ENCODE peak calls at places on chromosomes 5 and 9, in five cellular contexts. One of them, this sample, is unnamed.

GRCh38 chr5:175572922-175573321 is 84.9 kb upstream of the HRH2 start:
- DNase-seq in adrenal gland: no peak
- DNase-seq in MM.1S: no peak
- DNase-seq in lower lobe of right lung: no peak
- DNase-seq in fibroblast of lung: peak; percentile 81
- DNase-seq in this sample: no peak

GRCh38 chr5:84729326-84729725 is 344.6 kb upstream of the EDIL3 start:
- DNase-seq in adrenal gland: no peak
- DNase-seq in MM.1S: no peak
- DNase-seq in lower lobe of right lung: no peak
- DNase-seq in fibroblast of lung: peak; percentile 82
- DNase-seq in this sample: no peak

GRCh38 chr5:6468104-6468503 is 19.4 kb downstream of the UBE2QL1 start:
- DNase-seq in MM.1S: no peak
- DNase-seq in fibroblast of lung: no peak
- DNase-seq in adrenal gland: no peak
- DNase-seq in lower lobe of right lung: no peak
- DNase-seq in this sample: no peak

GRCh38 chr5:181124526-181124925 is 6.4 kb downstream of the OR2V1 start:
- DNase-seq in adrenal gland: no peak
- DNase-seq in MM.1S: no peak
- DNase-seq in lower lobe of right lung: no peak
- DNase-seq in fibroblast of lung: no peak
- DNase-seq in this sample: no peak

GRCh38 chr5:76601470-76601869 is 21.7 kb downstream of the F2RL2 start:
- DNase-seq in adrenal gland: no peak
- DNase-seq in lower lobe of right lung: no peak
- DNase-seq in MM.1S: peak; percentile 54
- DNase-seq in fibroblast of lung: peak; percentile 66
- DNase-seq in this sample: peak; percentile 35

GRCh38 chr9:73753171-73753570 is 601.5 kb downstream of the ANXA1 start:
- DNase-seq in lower lobe of right lung: no peak
- DNase-seq in fibroblast of lung: peak; percentile 54
- DNase-seq in adrenal gland: no peak
- DNase-seq in MM.1S: no peak
- DNase-seq in this sample: no peak

GRCh38 chr9:87853289-87853688 is 29.4 kb upstream of the SPATA31E1 start:
- DNase-seq in MM.1S: no peak
- DNase-seq in adrenal gland: no peak
- DNase-seq in lower lobe of right lung: no peak
- DNase-seq in fibroblast of lung: no peak
- DNase-seq in this sample: no peak

GRCh38 chr9:82939451-82939850 is 123.5 kb downstream of the RASEF start:
- DNase-seq in MM.1S: no peak
- DNase-seq in lower lobe of right lung: no peak
- DNase-seq in fibroblast of lung: peak; percentile 20
- DNase-seq in adrenal gland: no peak
- DNase-seq in this sample: peak; percentile 57

GRCh38 chr5:77333036-77333435 is 122.6 kb downstream of the PDE8B start:
- DNase-seq in MM.1S: no peak
- DNase-seq in lower lobe of right lung: no peak
- DNase-seq in adrenal gland: no peak
- DNase-seq in fibroblast of lung: no peak
- DNase-seq in this sample: no peak

GRCh38 chr5:145834917-145835838 is at the start of gene PRELID2:
- DNase-seq in lower lobe of right lung: peak; percentile 93
- DNase-seq in fibroblast of lung: peak; percentile 88
- DNase-seq in MM.1S: peak; percentile 94
- DNase-seq in adrenal gland: peak; percentile 96
- DNase-seq in this sample: peak; percentile 93

GRCh38 chr5:150674376-150674821 is 13.3 kb downstream of the MYOZ3 start:
- DNase-seq in lower lobe of right lung: no peak
- DNase-seq in MM.1S: no peak
- DNase-seq in adrenal gland: peak; percentile 45
- DNase-seq in fibroblast of lung: no peak
- DNase-seq in this sample: no peak

GRCh38 chr5:116032094-116032517 is at the start of gene ARL14EPL:
- DNase-seq in fibroblast of lung: peak; percentile 91
- DNase-seq in MM.1S: no peak
- DNase-seq in adrenal gland: peak; percentile 56
- DNase-seq in lower lobe of right lung: peak; percentile 56
- DNase-seq in this sample: peak; percentile 29

GRCh38 chr9:90523953-90524352 is 118.7 kb downstream of the DIRAS2 start:
- DNase-seq in adrenal gland: no peak
- DNase-seq in lower lobe of right lung: no peak
- DNase-seq in MM.1S: no peak
- DNase-seq in fibroblast of lung: no peak
- DNase-seq in this sample: no peak

GRCh38 chr9:23669776-23670175 is 156.3 kb downstream of the ELAVL2 start:
- DNase-seq in adrenal gland: no peak
- DNase-seq in lower lobe of right lung: no peak
- DNase-seq in fibroblast of lung: no peak
- DNase-seq in MM.1S: no peak
- DNase-seq in this sample: no peak

GRCh38 chr5:169027456-169028118 is 273.4 kb downstream of the SLIT3 start:
- DNase-seq in MM.1S: no peak
- DNase-seq in lower lobe of right lung: peak; percentile 53
- DNase-seq in fibroblast of lung: no peak
- DNase-seq in adrenal gland: peak; percentile 77
- DNase-seq in this sample: no peak

GRCh38 chr9:35107337-35108290 is 4.7 kb upstream of the STOML2 start:
- DNase-seq in lower lobe of right lung: no peak
- DNase-seq in MM.1S: no peak
- DNase-seq in adrenal gland: peak; percentile 50
- DNase-seq in fibroblast of lung: no peak
- DNase-seq in this sample: no peak

GRCh38 chr5:177005619-177006264 is 837 bp downstream of the UIMC1 start:
- DNase-seq in adrenal gland: peak; percentile 84
- DNase-seq in MM.1S: peak; percentile 76
- DNase-seq in fibroblast of lung: peak; percentile 70
- DNase-seq in lower lobe of right lung: peak; percentile 86
- DNase-seq in this sample: peak; percentile 72

GRCh38 chr5:31122998-31123950 is 70.2 kb upstream of the CDH6 start:
- DNase-seq in fibroblast of lung: peak; percentile 85
- DNase-seq in adrenal gland: no peak
- DNase-seq in lower lobe of right lung: no peak
- DNase-seq in MM.1S: no peak
- DNase-seq in this sample: no peak

GRCh38 chr9:76438841-76439588 is 20.0 kb upstream of the GCNT1 start:
- DNase-seq in MM.1S: no peak
- DNase-seq in lower lobe of right lung: no peak
- DNase-seq in adrenal gland: no peak
- DNase-seq in fibroblast of lung: peak; percentile 64
- DNase-seq in this sample: no peak

GRCh38 chr5:1831677-1832313 is 30.6 kb downstream of the NDUFS6 start:
- DNase-seq in fibroblast of lung: no peak
- DNase-seq in adrenal gland: no peak
- DNase-seq in MM.1S: no peak
- DNase-seq in lower lobe of right lung: no peak
- DNase-seq in this sample: no peak

GRCh38 chr9:128933731-128934130 is 12.9 kb downstream of the PHYHD1 start:
- DNase-seq in lower lobe of right lung: no peak
- DNase-seq in MM.1S: no peak
- DNase-seq in adrenal gland: no peak
- DNase-seq in fibroblast of lung: no peak
- DNase-seq in this sample: no peak

GRCh38 chr9:86483496-86483895 is 129.3 kb upstream of the TUT7 start:
- DNase-seq in adrenal gland: no peak
- DNase-seq in fibroblast of lung: no peak
- DNase-seq in lower lobe of right lung: no peak
- DNase-seq in MM.1S: no peak
- DNase-seq in this sample: no peak

GRCh38 chr5:57843016-57843402 is 360.4 kb upstream of the ACTBL2 start:
- DNase-seq in lower lobe of right lung: no peak
- DNase-seq in adrenal gland: no peak
- DNase-seq in MM.1S: no peak
- DNase-seq in fibroblast of lung: peak; percentile 52
- DNase-seq in this sample: no peak

GRCh38 chr5:149053027-149053705 is 9.7 kb downstream of the SH3TC2 start:
- DNase-seq in fibroblast of lung: peak; percentile 78
- DNase-seq in MM.1S: no peak
- DNase-seq in adrenal gland: no peak
- DNase-seq in lower lobe of right lung: no peak
- DNase-seq in this sample: no peak

GRCh38 chr9:125525846-125526619 is 181.0 kb downstream of the MAPKAP1 start:
- DNase-seq in adrenal gland: no peak
- DNase-seq in MM.1S: no peak
- DNase-seq in fibroblast of lung: peak; percentile 76
- DNase-seq in lower lobe of right lung: no peak
- DNase-seq in this sample: no peak

GRCh38 chr5:54825005-54825404 is 160.4 kb downstream of the ESM1 start:
- DNase-seq in adrenal gland: no peak
- DNase-seq in fibroblast of lung: peak; percentile 76
- DNase-seq in lower lobe of right lung: no peak
- DNase-seq in MM.1S: no peak
- DNase-seq in this sample: no peak

GRCh38 chr5:119031905-119032304 is 39.0 kb upstream of the DMXL1 start:
- DNase-seq in fibroblast of lung: peak; percentile 17
- DNase-seq in adrenal gland: no peak
- DNase-seq in lower lobe of right lung: no peak
- DNase-seq in MM.1S: no peak
- DNase-seq in this sample: no peak

GRCh38 chr5:71830626-71831539 is 111.8 kb downstream of the CARTPT start:
- DNase-seq in adrenal gland: peak; percentile 92
- DNase-seq in MM.1S: no peak
- DNase-seq in fibroblast of lung: peak; percentile 86
- DNase-seq in lower lobe of right lung: peak; percentile 59
- DNase-seq in this sample: peak; percentile 74

GRCh38 chr9:72445291-72446000 is 76.0 kb upstream of the TMC1 start:
- DNase-seq in lower lobe of right lung: no peak
- DNase-seq in adrenal gland: no peak
- DNase-seq in fibroblast of lung: no peak
- DNase-seq in MM.1S: no peak
- DNase-seq in this sample: no peak

GRCh38 chr5:74166064-74166463 is 474.5 kb downstream of the ENC1 start:
- DNase-seq in MM.1S: no peak
- DNase-seq in fibroblast of lung: peak; percentile 63
- DNase-seq in adrenal gland: no peak
- DNase-seq in lower lobe of right lung: no peak
- DNase-seq in this sample: no peak

GRCh38 chr5:72221099-72221498 is 98.9 kb downstream of the MRPS27 start:
- DNase-seq in adrenal gland: no peak
- DNase-seq in MM.1S: peak; percentile 51
- DNase-seq in fibroblast of lung: no peak
- DNase-seq in lower lobe of right lung: no peak
- DNase-seq in this sample: no peak

GRCh38 chr5:32597046-32597629 is 11.8 kb downstream of the SUB1 start:
- DNase-seq in fibroblast of lung: no peak
- DNase-seq in MM.1S: no peak
- DNase-seq in lower lobe of right lung: no peak
- DNase-seq in adrenal gland: no peak
- DNase-seq in this sample: no peak

GRCh38 chr5:5126444-5126843 is 13.7 kb upstream of the ADAMTS16 start:
- DNase-seq in adrenal gland: no peak
- DNase-seq in lower lobe of right lung: no peak
- DNase-seq in MM.1S: no peak
- DNase-seq in fibroblast of lung: no peak
- DNase-seq in this sample: no peak

GRCh38 chr5:138653502-138653901 is 78.3 kb upstream of the HSPA9 start:
- DNase-seq in adrenal gland: no peak
- DNase-seq in fibroblast of lung: no peak
- DNase-seq in MM.1S: peak; percentile 61
- DNase-seq in lower lobe of right lung: no peak
- DNase-seq in this sample: no peak

DNA sequence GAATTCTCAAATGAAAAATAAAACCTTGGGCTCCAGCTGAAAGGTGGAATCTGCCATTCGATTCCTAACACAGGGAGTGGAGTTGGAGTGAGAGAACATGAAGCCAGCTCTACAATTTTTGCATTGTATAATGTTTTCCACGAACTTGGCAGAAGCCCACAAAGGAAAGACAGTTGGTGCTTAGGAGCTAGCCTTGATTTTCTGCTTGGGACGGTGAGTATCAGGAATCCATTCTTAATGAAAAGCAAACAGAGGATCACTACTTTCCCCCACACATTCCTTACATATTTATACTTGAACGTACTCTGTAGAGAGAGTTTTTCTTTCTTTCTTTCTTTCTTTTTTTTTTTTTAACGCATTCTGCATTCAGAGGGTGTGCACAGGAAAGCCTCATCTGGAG is 74.2 kb upstream of the FBXL7 start:
- DNase-seq in MM.1S: no peak
- DNase-seq in adrenal gland: no peak
- DNase-seq in lower lobe of right lung: no peak
- DNase-seq in fibroblast of lung: peak; percentile 27
- DNase-seq in this sample: no peak
- H3K4me3 ChIP-seq in MM.1S: no peak overlapping the region
- H3K4me3 ChIP-seq in adrenal gland: no peak overlapping the region
- H3K4me3 ChIP-seq in lower lobe of right lung: no peak overlapping the region
- H3K4me3 ChIP-seq in fibroblast of lung: no peak overlapping the region
- H3K4me3 ChIP-seq in this sample: no peak overlapping the region

GRCh38 chr5:111147502-111147901 is 55.4 kb downstream of the WDR36 start:
- DNase-seq in adrenal gland: no peak
- DNase-seq in lower lobe of right lung: no peak
- DNase-seq in fibroblast of lung: peak; percentile 3
- DNase-seq in MM.1S: no peak
- DNase-seq in this sample: no peak
- H3K4me3 ChIP-seq in adrenal gland: no peak overlapping the region
- H3K4me3 ChIP-seq in lower lobe of right lung: no peak overlapping the region
- H3K4me3 ChIP-seq in fibroblast of lung: no peak overlapping the region
- H3K4me3 ChIP-seq in MM.1S: no peak overlapping the region
- H3K4me3 ChIP-seq in this sample: no peak overlapping the region

GRCh38 chr9:127771570-127772189 is 6.8 kb downstream of the SH2D3C start:
- DNase-seq in MM.1S: no peak
- DNase-seq in fibroblast of lung: no peak
- DNase-seq in adrenal gland: no peak
- DNase-seq in lower lobe of right lung: no peak
- DNase-seq in this sample: no peak
- H3K4me3 ChIP-seq in MM.1S: peak overlapping the region; percentile 74
- H3K4me3 ChIP-seq in fibroblast of lung: no peak overlapping the region
- H3K4me3 ChIP-seq in adrenal gland: no peak overlapping the region
- H3K4me3 ChIP-seq in lower lobe of right lung: peak overlapping the region; percentile 68
- H3K4me3 ChIP-seq in this sample: no peak overlapping the region

DNA sequence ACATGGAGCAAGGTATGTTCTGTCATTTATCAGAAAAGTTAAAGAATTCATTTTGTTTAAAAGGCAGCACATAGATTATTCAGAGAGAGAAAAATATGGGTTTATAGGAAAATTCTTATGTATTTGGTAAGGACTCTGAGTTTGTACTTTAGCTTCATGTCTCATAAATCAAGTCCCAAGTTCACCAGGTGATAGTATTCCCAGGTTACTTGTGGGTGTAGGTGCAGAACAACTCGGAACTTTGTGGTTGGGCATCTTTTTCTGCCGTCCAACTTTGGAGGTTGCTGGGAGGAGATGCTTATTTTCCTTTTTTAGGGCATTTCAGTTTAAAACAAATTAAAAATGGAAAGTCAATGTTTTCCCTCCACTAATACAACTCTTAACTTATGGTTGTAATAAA is 269.8 kb upstream of the DMRT1 start:
- DNase-seq in MM.1S: no peak
- DNase-seq in fibroblast of lung: no peak
- DNase-seq in adrenal gland: no peak
- DNase-seq in lower lobe of right lung: no peak
- DNase-seq in this sample: peak; percentile 44
- H3K4me3 ChIP-seq in MM.1S: no peak overlapping the region
- H3K4me3 ChIP-seq in fibroblast of lung: no peak overlapping the region
- H3K4me3 ChIP-seq in adrenal gland: no peak overlapping the region
- H3K4me3 ChIP-seq in lower lobe of right lung: no peak overlapping the region
- H3K4me3 ChIP-seq in this sample: no peak overlapping the region